ENCODE peak calls at places on chromosomes 16 and 17, in eight cellular contexts. One of them, this sample, is unnamed.

GRCh38 chr17:60959696-60960095 is 282.0 kb downstream of the BCAS3 start:
- DNase-seq in A549: no peak
- DNase-seq in GM23338: no peak
- DNase-seq in Panc1: no peak
- DNase-seq in SK-N-SH: no peak
- DNase-seq in HepG2: peak
- DNase-seq in HCT116: no peak
- DNase-seq in K562: no peak
- DNase-seq in this sample: no peak

GRCh38 chr17:76738468-76738850 is 540 bp downstream of the MFSD11 start:
- DNase-seq in A549: no peak
- DNase-seq in GM23338: no peak
- DNase-seq in Panc1: no peak
- DNase-seq in SK-N-SH: peak
- DNase-seq in HepG2: no peak
- DNase-seq in HCT116: no peak
- DNase-seq in K562: no peak
- DNase-seq in this sample: no peak

GRCh38 chr16:4273858-4274291 is 1.1 kb upstream of the TFAP4 start:
- DNase-seq in A549: peak
- DNase-seq in GM23338: peak
- DNase-seq in Panc1: no peak
- DNase-seq in SK-N-SH: peak
- DNase-seq in HepG2: peak
- DNase-seq in HCT116: peak
- DNase-seq in K562: no peak
- DNase-seq in this sample: peak

GRCh38 chr16:15605869-15606520 is 37.0 kb downstream of the MARF1 start:
- DNase-seq in A549: no peak
- DNase-seq in GM23338: peak
- DNase-seq in Panc1: no peak
- DNase-seq in SK-N-SH: no peak
- DNase-seq in HepG2: no peak
- DNase-seq in HCT116: no peak
- DNase-seq in K562: no peak
- DNase-seq in this sample: no peak

GRCh38 chr16:56600398-56600999 is 7.9 kb upstream of the MT2A start:
- DNase-seq in A549: peak
- DNase-seq in GM23338: peak
- DNase-seq in Panc1: no peak
- DNase-seq in SK-N-SH: peak
- DNase-seq in HepG2: peak
- DNase-seq in HCT116: peak
- DNase-seq in K562: peak
- DNase-seq in this sample: no peak

GRCh38 chr17:15027853-15028252 is 237.3 kb downstream of the PMP22 start:
- DNase-seq in A549: no peak
- DNase-seq in GM23338: no peak
- DNase-seq in Panc1: no peak
- DNase-seq in SK-N-SH: no peak
- DNase-seq in HepG2: no peak
- DNase-seq in HCT116: no peak
- DNase-seq in K562: no peak
- DNase-seq in this sample: no peak

GRCh38 chr16:30054451-30054850 is 11.1 kb upstream of the ALDOA start:
- DNase-seq in A549: no peak
- DNase-seq in GM23338: no peak
- DNase-seq in Panc1: no peak
- DNase-seq in SK-N-SH: no peak
- DNase-seq in HepG2: no peak
- DNase-seq in HCT116: no peak
- DNase-seq in K562: no peak
- DNase-seq in this sample: no peak

GRCh38 chr17:83136156-83136555 is 56.7 kb downstream of the METRNL start:
- DNase-seq in A549: no peak
- DNase-seq in GM23338: no peak
- DNase-seq in Panc1: no peak
- DNase-seq in SK-N-SH: no peak
- DNase-seq in HepG2: no peak
- DNase-seq in HCT116: no peak
- DNase-seq in K562: no peak
- DNase-seq in this sample: no peak

GRCh38 chr16:4257646-4258556 is 14.9 kb downstream of the TFAP4 start:
- DNase-seq in A549: no peak
- DNase-seq in GM23338: no peak
- DNase-seq in Panc1: no peak
- DNase-seq in SK-N-SH: no peak
- DNase-seq in HepG2: no peak
- DNase-seq in HCT116: no peak
- DNase-seq in K562: no peak
- DNase-seq in this sample: no peak

GRCh38 chr17:47276868-47277267 is 23.2 kb downstream of the ITGB3 start:
- DNase-seq in A549: peak
- DNase-seq in GM23338: peak
- DNase-seq in Panc1: no peak
- DNase-seq in SK-N-SH: no peak
- DNase-seq in HepG2: peak
- DNase-seq in HCT116: no peak
- DNase-seq in K562: no peak
- DNase-seq in this sample: no peak

GRCh38 chr17:82548681-82549303 is 29.3 kb downstream of the FOXK2 start:
- DNase-seq in A549: no peak
- DNase-seq in GM23338: no peak
- DNase-seq in Panc1: no peak
- DNase-seq in SK-N-SH: peak
- DNase-seq in HepG2: no peak
- DNase-seq in HCT116: no peak
- DNase-seq in K562: peak
- DNase-seq in this sample: no peak

GRCh38 chr16:4498546-4499195 is 22.5 kb downstream of the HMOX2 start:
- DNase-seq in A549: no peak
- DNase-seq in GM23338: no peak
- DNase-seq in Panc1: no peak
- DNase-seq in SK-N-SH: no peak
- DNase-seq in HepG2: no peak
- DNase-seq in HCT116: no peak
- DNase-seq in K562: no peak
- DNase-seq in this sample: no peak

GRCh38 chr17:32487460-32488176 is 825 bp downstream of the CDK5R1 start:
- DNase-seq in A549: peak
- DNase-seq in GM23338: peak
- DNase-seq in Panc1: no peak
- DNase-seq in SK-N-SH: peak
- DNase-seq in HepG2: no peak
- DNase-seq in HCT116: no peak
- DNase-seq in K562: peak
- DNase-seq in this sample: no peak
- TF ChIP-seq REST in A549: no peak
- TF ChIP-seq REST in GM23338: no peak
- TF ChIP-seq REST in Panc1: no peak
- TF ChIP-seq REST in SK-N-SH: no peak
- TF ChIP-seq REST in HepG2: no peak
- TF ChIP-seq REST in HCT116: no peak
- TF ChIP-seq REST in K562: no peak
- TF ChIP-seq REST in this sample: no peak

DNA sequence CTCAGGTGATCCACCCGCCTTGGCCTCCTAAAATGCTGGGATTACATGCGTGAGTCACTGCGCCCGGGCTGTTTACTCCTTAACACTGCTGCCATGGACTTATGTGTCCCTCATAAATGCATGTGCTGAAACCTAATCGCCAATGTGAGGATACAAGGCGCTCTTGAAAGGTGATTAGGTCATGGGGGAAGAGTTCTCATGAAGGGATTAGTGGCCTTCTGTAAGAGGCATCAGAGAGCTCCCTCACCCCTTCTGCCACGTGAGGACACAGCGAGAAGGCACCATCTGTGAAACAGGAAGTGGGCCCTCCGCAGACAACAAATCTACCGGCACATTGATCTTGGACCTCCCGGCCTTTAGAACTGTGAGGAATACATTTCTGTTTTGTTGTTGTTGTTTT is 19.1 kb downstream of the ITPRIPL2 start:
- DNase-seq in A549: no peak
- DNase-seq in GM23338: no peak
- DNase-seq in Panc1: no peak
- DNase-seq in SK-N-SH: no peak
- DNase-seq in HepG2: no peak
- DNase-seq in HCT116: no peak
- DNase-seq in K562: no peak
- DNase-seq in this sample: no peak
- TF ChIP-seq REST in A549: no peak
- TF ChIP-seq REST in GM23338: no peak
- TF ChIP-seq REST in Panc1: no peak
- TF ChIP-seq REST in SK-N-SH: no peak
- TF ChIP-seq REST in HepG2: no peak
- TF ChIP-seq REST in HCT116: no peak
- TF ChIP-seq REST in K562: no peak
- TF ChIP-seq REST in this sample: no peak

GRCh38 chr17:848402-848801 is 66.2 kb downstream of the MRM3 start:
- DNase-seq in A549: no peak
- DNase-seq in GM23338: no peak
- DNase-seq in Panc1: no peak
- DNase-seq in SK-N-SH: no peak
- DNase-seq in HepG2: no peak
- DNase-seq in HCT116: no peak
- DNase-seq in K562: no peak
- DNase-seq in this sample: no peak
- TF ChIP-seq REST in A549: no peak
- TF ChIP-seq REST in GM23338: no peak
- TF ChIP-seq REST in Panc1: no peak
- TF ChIP-seq REST in SK-N-SH: no peak
- TF ChIP-seq REST in HepG2: no peak
- TF ChIP-seq REST in HCT116: no peak
- TF ChIP-seq REST in K562: no peak
- TF ChIP-seq REST in this sample: no peak

GRCh38 chr17:17710728-17711541 is 29.7 kb downstream of the RAI1 start:
- DNase-seq in A549: peak
- DNase-seq in GM23338: peak
- DNase-seq in Panc1: no peak
- DNase-seq in SK-N-SH: peak
- DNase-seq in HepG2: peak
- DNase-seq in HCT116: peak
- DNase-seq in K562: no peak
- DNase-seq in this sample: no peak
- TF ChIP-seq REST in A549: no peak
- TF ChIP-seq REST in GM23338: no peak
- TF ChIP-seq REST in Panc1: no peak
- TF ChIP-seq REST in SK-N-SH: peak
- TF ChIP-seq REST in HepG2: no peak
- TF ChIP-seq REST in HCT116: no peak
- TF ChIP-seq REST in K562: no peak
- TF ChIP-seq REST in this sample: no peak